ENCODE peak calls at places on chromosomes 16 and 17, in nine cellular contexts. D is AG10803, U is left lung, P is progenitor cell of endocrine pancreas, W is dorsolateral prefrontal cortex, I is coronary artery, N is fibroblast of the aortic adventitia, A is esophagus muscularis mucosa, Q is psoas muscle. F is an unnamed sample.
A peak's percentile ranks its signal among the peaks of the same experiment; 100 is the strongest.

GRCh38 chr16:53053967-53054669 is 673 bp upstream of the CHD9 start:
- DNase-seq in I (no peak), D (no peak), U (no peak), W (no peak), Q (peak; percentile 57), A (no peak), N (peak; percentile 46), P (no peak), F (no peak)

GRCh38 chr16:80299416-80299815 is 241.4 kb upstream of the DYNLRB2 start:
- DNase-seq in Q (no peak), U (no peak), N (peak; percentile 16), W (no peak), D (peak; percentile 46), P (no peak), I (no peak), A (no peak), F (no peak)

GRCh38 chr17:59160203-59161025 is 4.9 kb downstream of the PRR11 start:
- DNase-seq in D (no peak), Q (no peak), W (no peak), U (no peak), I (no peak), N (peak; percentile 12), P (no peak), A (no peak), F (no peak)

GRCh38 chr17:53516643-53517042 is 306.1 kb upstream of the KIF2B start:
- DNase-seq in P (no peak), U (no peak), A (no peak), N (peak; percentile 6), Q (no peak), D (no peak), I (no peak), W (no peak), F (no peak)

GRCh38 chr17:79835953-79836951 is 3.0 kb downstream of the CBX4 start:
- DNase-seq in W (no peak), P (peak; percentile 69), I (no peak), U (peak; percentile 91), A (no peak), N (no peak), Q (peak; percentile 27), D (peak; percentile 26), F (peak; percentile 76)

GRCh38 chr17:75778861-75779249 is 5.8 kb upstream of the UNK start:
- DNase-seq in I (no peak), U (no peak), P (no peak), N (no peak), W (no peak), A (no peak), D (no peak), Q (no peak), F (no peak)

GRCh38 chr17:33267279-33267790 is 25.8 kb downstream of the ASIC2 start:
- DNase-seq in U (no peak), Q (no peak), P (no peak), D (peak; percentile 84), N (peak; percentile 76), I (no peak), W (no peak), A (no peak), F (no peak)

GRCh38 chr17:37440424-37440823 is 33.7 kb downstream of the TADA2A start:
- DNase-seq in A (no peak), W (no peak), Q (no peak), N (no peak), P (no peak), I (no peak), D (no peak), U (no peak), F (no peak)

GRCh38 chr16:57984443-57985203 is 13.7 kb upstream of the CNGB1 start:
- DNase-seq in A (peak; percentile 93), P (peak; percentile 82), I (no peak), N (peak; percentile 51), W (peak; percentile 45), Q (peak; percentile 82), U (peak; percentile 97), D (peak; percentile 29), F (peak; percentile 81)

GRCh38 chr16:66731101-66731500 is 20.3 kb downstream of the DYNC1LI2 start:
- DNase-seq in N (no peak), I (no peak), P (no peak), A (no peak), U (no peak), W (no peak), D (no peak), Q (no peak), F (no peak)

GRCh38 chr16:57304169-57305061 is 19.9 kb upstream of the PLLP start:
- DNase-seq in W (no peak), I (peak; percentile 94), Q (peak; percentile 39), P (no peak), A (no peak), N (peak; percentile 81), U (no peak), D (peak; percentile 71), F (no peak)

GRCh38 chr17:17844500-17844899 is 7.7 kb upstream of the SREBF1 start:
- DNase-seq in Q (no peak), W (peak; percentile 73), I (no peak), A (no peak), N (no peak), P (no peak), D (no peak), U (no peak), F (no peak)

GRCh38 chr17:73074515-73074914 is 18.0 kb downstream of the SLC39A11 start:
- DNase-seq in A (no peak), W (no peak), U (no peak), I (no peak), D (no peak), N (no peak), Q (no peak), P (no peak), F (no peak)

GRCh38 chr17:61659437-61659836 is 68.4 kb upstream of the NACA2 start:
- DNase-seq in P (no peak), U (no peak), A (no peak), N (peak; percentile 22), I (no peak), Q (no peak), W (no peak), D (no peak), F (no peak)

GRCh38 chr16:2039286-2040030 is 8.2 kb downstream of the NTHL1 start:
- DNase-seq in A (peak; percentile 94), N (peak; percentile 62), D (peak; percentile 96), I (no peak), P (no peak), W (no peak), U (peak; percentile 62), Q (peak; percentile 69), F (no peak)

DNA sequence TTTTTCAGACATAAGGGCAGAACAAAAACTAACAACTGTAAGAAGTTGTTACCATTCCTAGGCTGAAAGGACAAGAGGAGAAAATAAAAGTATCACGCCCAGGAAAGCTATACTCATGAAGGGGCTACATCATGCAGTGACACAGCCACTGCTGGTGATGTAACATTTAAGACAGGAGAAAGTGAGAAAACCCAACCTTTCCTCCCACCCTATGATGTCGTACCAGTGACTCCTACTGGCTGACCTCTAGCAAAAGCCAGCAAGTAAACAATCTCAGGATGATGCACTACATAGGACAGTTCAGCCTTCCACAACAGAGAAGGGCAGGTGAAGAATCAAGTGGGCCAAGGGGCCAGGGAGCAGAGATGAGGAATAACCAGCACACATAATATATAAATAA is 14.0 kb upstream of the OR1E2 start:
- DNase-seq in P (no peak), Q (no peak), D (no peak), I (no peak), U (no peak), A (no peak), W (no peak), N (no peak), F (no peak)
- TF ChIP-seq CTCF in P (no peak), Q (no peak), D (no peak), I (no peak), U (no peak), A (no peak), W (no peak), N (no peak), F (no peak)

DNA sequence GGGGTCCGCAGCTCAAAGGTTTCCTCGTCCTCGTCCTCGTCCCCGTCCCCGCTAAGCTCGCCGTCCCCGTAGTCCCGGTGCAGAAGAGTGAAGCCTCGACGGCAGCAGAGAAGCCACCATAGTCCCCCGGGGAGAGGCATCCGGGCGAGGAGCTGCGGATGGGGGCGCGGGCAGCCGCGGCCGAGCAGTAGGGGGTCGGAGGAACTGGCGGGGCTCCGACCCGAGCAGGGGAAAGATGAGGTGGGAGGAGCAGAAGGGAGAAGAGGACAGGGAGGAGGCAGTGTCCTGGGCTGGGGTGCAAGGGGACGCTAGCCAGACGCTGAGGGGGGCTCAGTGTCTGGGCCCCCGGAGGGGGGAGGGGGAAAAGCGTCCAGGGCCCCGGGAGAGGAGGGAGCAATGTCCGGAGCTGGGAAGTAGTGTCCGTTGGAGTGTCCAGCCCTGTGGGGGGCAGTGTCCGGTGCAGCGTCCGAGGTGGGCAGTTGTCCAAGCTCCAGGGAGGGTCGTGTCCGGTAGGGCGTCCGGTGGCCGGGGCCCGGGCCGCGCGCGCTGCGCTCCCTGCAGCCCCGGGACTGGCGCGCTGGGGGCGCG is at the start of gene PLEKHH3:
- DNase-seq in Q (no peak), D (no peak), U (no peak), N (no peak), A (no peak), P (peak; percentile 50), I (no peak), W (no peak), F (no peak)
- TF ChIP-seq CTCF in Q (peak; percentile 31), D (peak; percentile 25), U (no peak), N (peak; percentile 27), A (peak; percentile 33), P (peak; percentile 32), I (no peak), W (peak; percentile 52), F (no peak)

GRCh38 chr17:8692916-8693315 is 51.7 kb downstream of the CCDC42 start:
- DNase-seq in Q (no peak), U (no peak), P (no peak), A (no peak), I (no peak), W (no peak), D (no peak), N (no peak), F (no peak)

GRCh38 chr17:8695916-8696415 is 48.7 kb downstream of the CCDC42 start:
- DNase-seq in N (no peak), W (no peak), D (no peak), P (no peak), Q (no peak), U (no peak), I (peak; percentile 35), A (no peak), F (no peak)

GRCh38 chr17:8695241-8695640 is 49.4 kb downstream of the CCDC42 start:
- DNase-seq in W (no peak), U (no peak), D (no peak), A (no peak), Q (no peak), I (peak; percentile 4), N (peak; percentile 74), P (no peak), F (no peak)

GRCh38 chr17:8696456-8696855 is 48.2 kb downstream of the CCDC42 start:
- DNase-seq in Q (no peak), N (no peak), P (no peak), D (no peak), W (no peak), A (no peak), I (peak; percentile 64), U (no peak), F (no peak)

GRCh38 chr17:8693328-8693727 is 51.3 kb downstream of the CCDC42 start:
- DNase-seq in N (no peak), U (no peak), P (no peak), D (no peak), I (peak; percentile 62), Q (no peak), A (no peak), W (no peak), F (no peak)
- TF ChIP-seq CTCF in N (no peak), U (no peak), P (no peak), D (no peak), I (no peak), Q (no peak), A (no peak), W (no peak), F (no peak)

GRCh38 chr17:427891-428290 is 75.3 kb upstream of the RPH3AL start:
- DNase-seq in P (no peak), I (no peak), D (no peak), W (no peak), N (no peak), U (no peak), Q (no peak), A (no peak), F (no peak)
- TF ChIP-seq CTCF in P (no peak), I (no peak), D (no peak), W (no peak), N (no peak), U (no peak), Q (no peak), A (no peak), F (no peak)